ENCODE peak calls at places on chromosomes 3 and 15, in eight cellular contexts. O, F, J, V, B, H, Z and Q are unnamed samples.

GRCh38 chr3:42728668-42729364 is 26.2 kb upstream of the HHATL start:
- DNase-seq in Z (no peak), J (no peak), O (no peak), H (no peak), F (no peak), B (no peak), V (no peak), Q (no peak)

GRCh38 chr15:101083336-101084045 is 164.3 kb downstream of the LRRK1 start:
- DNase-seq in O (no peak), J (no peak), Z (no peak), V (no peak), B (no peak), H (no peak), F (no peak), Q (no peak)

GRCh38 chr3:182389041-182389815 is 404.1 kb upstream of the ATP11B start:
- DNase-seq in O (no peak), B (peak), H (no peak), J (no peak), Z (no peak), V (no peak), F (no peak), Q (no peak)

GRCh38 chr3:40308725-40309438 is 625 bp upstream of the EIF1B start:
- DNase-seq in J (no peak), F (no peak), O (no peak), B (no peak), V (no peak), Z (no peak), H (no peak), Q (no peak)

GRCh38 chr3:27022096-27022761 is 347.0 kb downstream of the NEK10 start:
- DNase-seq in Z (no peak), J (no peak), F (no peak), V (no peak), H (no peak), O (no peak), B (no peak), Q (no peak)

GRCh38 chr15:69825941-69826817 is 271.5 kb downstream of the TLE3 start:
- DNase-seq in J (no peak), Z (peak), O (no peak), B (no peak), H (no peak), V (no peak), F (no peak), Q (no peak)

GRCh38 chr3:4816306-4816705 is 162.9 kb upstream of the BHLHE40 start:
- DNase-seq in H (no peak), V (no peak), F (no peak), Z (no peak), B (no peak), O (no peak), J (no peak), Q (no peak)

GRCh38 chr3:82382831-82383230 is 621.4 kb upstream of the GBE1 start:
- DNase-seq in V (no peak), F (no peak), J (no peak), H (no peak), Z (no peak), O (no peak), B (no peak), Q (no peak)

GRCh38 chr3:104102386-104102785 is 1264.3 kb upstream of the ALCAM start:
- DNase-seq in O (peak), B (peak), V (peak), H (peak), F (no peak), Z (peak), J (no peak), Q (peak)

GRCh38 chr15:56839099-56839498 is 79.3 kb upstream of the TCF12 start:
- DNase-seq in B (no peak), F (no peak), Z (no peak), J (no peak), O (no peak), H (no peak), V (no peak), Q (no peak)

GRCh38 chr3:15899438-15899837 is 101.7 kb upstream of the ANKRD28 start:
- DNase-seq in H (peak), O (no peak), V (peak), Z (peak), F (no peak), J (no peak), B (peak), Q (peak)

GRCh38 chr3:42503957-42504333 is 1.5 kb downstream of the VIPR1 start:
- DNase-seq in B (no peak), F (peak), V (no peak), Z (no peak), J (no peak), O (no peak), H (no peak), Q (no peak)

GRCh38 chr15:65286069-65286703 is 497 bp downstream of the PARP16 start:
- DNase-seq in J (no peak), V (peak), H (peak), B (peak), Z (no peak), O (peak), F (no peak), Q (peak)

GRCh38 chr3:170046269-170047132 is 8.7 kb downstream of the GPR160 start:
- DNase-seq in F (no peak), J (no peak), O (no peak), H (no peak), V (no peak), B (no peak), Z (no peak), Q (no peak)

GRCh38 chr3:108114423-108115065 is 23.7 kb upstream of the CD47 start:
- DNase-seq in H (no peak), F (no peak), J (no peak), Z (no peak), V (no peak), B (no peak), O (no peak), Q (no peak)

GRCh38 chr3:65851827-65852226 is 186.9 kb downstream of the MAGI1 start:
- DNase-seq in B (no peak), F (no peak), V (no peak), H (peak), O (no peak), Z (peak), J (no peak), Q (peak)

GRCh38 chr3:14204605-14205284 is 26.1 kb downstream of the LSM3 start:
- DNase-seq in F (no peak), B (no peak), V (no peak), Z (peak), J (no peak), H (peak), O (no peak), Q (peak)

GRCh38 chr15:82663186-82663600 is 16.0 kb upstream of the CPEB1 start:
- DNase-seq in J (no peak), V (peak), Z (no peak), F (no peak), B (peak), O (peak), H (peak), Q (peak)

GRCh38 chr3:150372320-150373118 is 35.6 kb upstream of the TSC22D2 start:
- DNase-seq in J (no peak), B (no peak), F (no peak), O (no peak), V (no peak), Z (no peak), H (peak), Q (peak)

GRCh38 chr3:48709051-48709461 is 8.0 kb downstream of the IP6K2 start:
- DNase-seq in Z (no peak), V (no peak), B (no peak), F (no peak), H (no peak), J (no peak), O (no peak), Q (peak)

GRCh38 chr15:59298255-59298856 is 74.3 kb downstream of the MYO1E start:
- DNase-seq in O (no peak), F (no peak), J (no peak), V (no peak), B (no peak), Z (no peak), H (no peak), Q (peak)

GRCh38 chr3:159867372-159867771 is 121.3 kb upstream of the IL12A start:
- DNase-seq in F (no peak), V (no peak), O (no peak), Z (no peak), B (no peak), H (no peak), J (no peak), Q (no peak)

GRCh38 chr3:69200384-69201068 is 78.1 kb upstream of the LMOD3 start:
- DNase-seq in H (peak), J (no peak), O (no peak), Z (peak), F (no peak), V (peak), B (peak), Q (no peak)

GRCh38 chr3:100230715-100231114 is 30.1 kb upstream of the TBC1D23 start:
- DNase-seq in H (peak), O (no peak), J (no peak), V (no peak), B (no peak), F (no peak), Z (no peak), Q (no peak)

GRCh38 chr3:178703268-178703975 is 167.2 kb downstream of the KCNMB2 start:
- DNase-seq in O (no peak), V (no peak), B (no peak), J (no peak), F (no peak), H (no peak), Z (peak), Q (peak)

GRCh38 chr15:45714501-45715488 is 80.0 kb downstream of the SQOR start:
- DNase-seq in H (peak), O (peak), Z (peak), B (peak), J (no peak), V (peak), F (no peak), Q (peak)

GRCh38 chr3:155753038-155753647 is 8.3 kb upstream of the PLCH1 start:
- DNase-seq in H (peak), O (no peak), Z (no peak), B (peak), J (no peak), F (no peak), V (peak), Q (peak)

GRCh38 chr3:20043398-20043797 is 3.2 kb downstream of the KAT2B start:
- DNase-seq in V (peak), Z (peak), H (peak), J (no peak), O (no peak), F (peak), B (no peak), Q (peak)

GRCh38 chr3:180306691-180307090 is 270.0 kb upstream of the PEX5L start:
- DNase-seq in J (no peak), B (no peak), O (no peak), F (no peak), H (peak), Z (no peak), V (peak), Q (peak)

GRCh38 chr15:90412356-90413194 is 24.5 kb downstream of the IQGAP1 start:
- DNase-seq in B (no peak), V (peak), J (no peak), O (no peak), F (peak), Z (peak), H (peak), Q (peak)

GRCh38 chr3:9951598-9951961 is 628 bp downstream of the PRRT3 start:
- DNase-seq in H (no peak), V (no peak), O (no peak), J (no peak), B (no peak), F (no peak), Z (no peak), Q (peak)

GRCh38 chr15:30038667-30039523 is 43.9 kb upstream of the GOLGA8J start:
- DNase-seq in O (no peak), B (no peak), H (no peak), F (no peak), Z (no peak), J (no peak), V (no peak), Q (no peak)

GRCh38 chr3:187264051-187264450 is 27.5 kb downstream of the MASP1 start:
- DNase-seq in H (peak), J (no peak), V (peak), O (no peak), F (no peak), B (peak), Z (peak), Q (peak)

GRCh38 chr15:52252781-52253180 is 42.8 kb downstream of the MYO5C start:
- DNase-seq in H (peak), O (no peak), V (peak), F (no peak), B (peak), Z (peak), J (no peak), Q (peak)

GRCh38 chr3:128011140-128011539 is 41.1 kb upstream of the SEC61A1 start:
- DNase-seq in J (no peak), Z (peak), H (peak), F (no peak), B (peak), O (peak), V (peak), Q (peak)

GRCh38 chr3:131218196-131218595 is 163.4 kb upstream of the NUDT16 start:
- DNase-seq in H (no peak), J (no peak), Z (peak), V (peak), O (no peak), F (no peak), B (no peak), Q (peak)

GRCh38 chr3:69944931-69945493 is 54.5 kb upstream of the SAMMSON start:
- DNase-seq in B (no peak), Z (no peak), J (no peak), H (no peak), F (no peak), V (no peak), O (no peak), Q (no peak)

GRCh38 chr15:101723161-101723873 is 956 bp downstream of the TARS3 start:
- DNase-seq in F (no peak), H (peak), J (no peak), Z (peak), V (peak), B (peak), O (no peak), Q (peak)